ENCODE peak calls at places on chromosomes 13 and 19, in ten cellular contexts. X is left ventricle myocardium inferior; R is left lung; Z is IMR-90; M is CD4-positive, CD25-positive, alpha-beta regulatory T cell; T is astrocyte; W is vagina; K is PC-3; U is aorta; S is endodermal cell. H is an unnamed sample. For H3K4me1, the result is how much of the 10 kb centered on the place peaks cover.

GRCh38 chr13:98493035-98493401 is 83.9 kb downstream of the STK24 start:
- DNase-seq in Z (no peak), R (no peak), M (no peak), U (no peak), W (no peak), X (no peak), S (no peak), K (no peak), T (no peak), H (no peak)

GRCh38 chr19:45408121-45408520 is 1.7 kb downstream of the POLR1G start:
- DNase-seq in K (no peak), U (no peak), S (no peak), M (no peak), Z (no peak), W (no peak), T (no peak), X (no peak), R (no peak), H (no peak)

GRCh38 chr19:1235625-1236538 is 1.9 kb downstream of the CBARP start:
- DNase-seq in K (peak), Z (peak), T (no peak), U (no peak), S (no peak), M (no peak), X (no peak), R (no peak), W (no peak), H (no peak)

GRCh38 chr19:47399198-47399597 is 20.1 kb downstream of the MEIS3 start:
- DNase-seq in K (no peak), X (no peak), U (no peak), M (no peak), R (peak), S (peak), T (no peak), W (no peak), Z (no peak), H (no peak)

GRCh38 chr13:84896128-84896527 is 903.1 kb downstream of the SLITRK6 start:
- DNase-seq in M (peak), R (peak), W (no peak), K (peak), U (no peak), S (peak), T (peak), Z (peak), X (no peak), H (no peak)

GRCh38 chr19:44754743-44755066 is 6.2 kb downstream of the BCL3 start:
- DNase-seq in M (no peak), R (no peak), U (no peak), W (no peak), K (no peak), Z (no peak), X (no peak), S (no peak), T (no peak), H (no peak)

GRCh38 chr19:10701955-10702307 is 692 bp downstream of the QTRT1 start:
- DNase-seq in U (no peak), K (peak), T (no peak), X (no peak), Z (no peak), R (no peak), W (no peak), M (peak), S (peak), H (no peak)

GRCh38 chr13:27970382-27971235 is 1.5 kb upstream of the CDX2 start:
- DNase-seq in Z (no peak), X (no peak), M (no peak), S (peak), T (no peak), W (no peak), U (no peak), K (no peak), R (no peak), H (no peak)

GRCh38 chr13:41458939-41459753 is 1.8 kb downstream of the RGCC start:
- DNase-seq in X (peak), K (peak), S (peak), W (no peak), M (peak), U (no peak), Z (peak), R (no peak), T (no peak), H (peak)

GRCh38 chr13:50275392-50276063 is 260.3 kb downstream of the KCNRG start:
- DNase-seq in X (no peak), U (no peak), M (no peak), Z (no peak), T (no peak), R (no peak), K (no peak), W (no peak), S (no peak), H (no peak)

GRCh38 chr13:47610687-47611086 is 390.4 kb downstream of the SUCLA2 start:
- DNase-seq in R (no peak), W (no peak), S (no peak), X (no peak), T (no peak), M (no peak), K (no peak), U (no peak), Z (no peak), H (no peak)

GRCh38 chr19:38266070-38266469 is 1.7 kb downstream of the SPINT2 start:
- DNase-seq in Z (no peak), T (no peak), K (peak), S (no peak), W (no peak), U (no peak), X (no peak), R (no peak), M (no peak), H (no peak)

GRCh38 chr19:11649941-11650340 is 52.7 kb downstream of the ZNF627 start:
- DNase-seq in X (no peak), M (no peak), K (no peak), R (no peak), Z (peak), T (no peak), W (no peak), S (no peak), U (no peak), H (no peak)

GRCh38 chr13:21039097-21039800 is 22.1 kb downstream of the LATS2 start:
- DNase-seq in M (no peak), W (no peak), S (no peak), U (no peak), R (no peak), Z (no peak), X (no peak), K (no peak), T (no peak), H (no peak)

GRCh38 chr19:47660435-47660832 is 51.5 kb downstream of the BICRA start:
- DNase-seq in T (peak), X (no peak), K (peak), S (no peak), Z (no peak), W (no peak), U (no peak), R (no peak), M (no peak), H (no peak)

GRCh38 chr19:37855098-37855497 is 51.3 kb downstream of the WDR87 start:
- DNase-seq in X (peak), Z (peak), M (peak), R (peak), U (peak), S (no peak), T (peak), K (no peak), W (no peak), H (no peak)

GRCh38 chr19:45766919-45767346 is 2.1 kb downstream of the SIX5 start:
- DNase-seq in M (no peak), W (no peak), U (peak), S (peak), Z (peak), T (no peak), K (no peak), R (peak), X (no peak), H (no peak)

GRCh38 chr13:111622051-111622531 is 301.6 kb downstream of the TEX29 start:
- DNase-seq in U (no peak), X (no peak), W (peak), S (peak), T (no peak), Z (no peak), M (no peak), R (no peak), K (no peak), H (no peak)
- H3K4me3 ChIP-seq in U (no peak), X (no peak), W (no peak), S (no peak), T (no peak), Z (no peak), M (no peak), R (no peak), K (no peak), H (no peak)

GRCh38 chr13:110690516-110690915 is 15.4 kb downstream of the CARS2 start:
- DNase-seq in X (no peak), S (no peak), T (no peak), R (no peak), Z (no peak), W (no peak), U (no peak), M (no peak), K (no peak), H (no peak)
- H3K4me1 ChIP-seq in X (under half), S (under half), T (under half), R (under half), Z (under half), W (under half), U (under half), M (under half), K (under half), H (under half)

DNA sequence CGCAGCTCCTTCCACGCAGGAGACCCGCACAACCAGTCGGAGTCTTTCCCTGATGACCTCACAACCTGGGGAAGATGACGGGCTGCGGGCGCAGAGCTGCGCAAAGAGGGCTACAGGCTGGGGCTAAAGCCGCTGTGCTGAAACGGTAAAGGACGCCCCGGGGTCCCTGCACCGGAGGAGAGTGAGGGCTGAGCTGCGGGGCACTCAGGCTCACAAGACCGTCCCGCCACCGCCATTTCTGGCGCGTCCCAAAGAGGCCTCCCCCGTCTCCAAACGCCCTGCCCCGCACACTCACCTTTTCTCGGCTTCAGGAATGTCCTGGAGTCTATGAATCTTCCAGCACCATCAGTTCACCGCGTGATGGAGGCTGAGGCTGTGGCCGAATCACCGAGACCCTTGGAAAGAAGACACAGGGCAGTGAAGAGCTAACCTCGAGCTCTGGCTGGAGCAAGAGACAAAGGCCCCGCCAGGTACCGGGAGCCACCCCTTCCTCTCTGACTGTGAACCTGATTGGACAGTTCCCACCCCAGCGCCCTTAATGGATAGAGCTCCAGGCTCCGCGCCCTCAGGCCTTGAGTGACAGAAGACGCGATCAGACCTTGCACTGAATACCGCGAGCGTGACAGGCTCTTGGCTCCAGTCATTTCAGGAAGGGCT is 41.8 kb upstream of the ZNF429 start:
- DNase-seq in S (peak), M (peak), X (peak), T (peak), K (peak), R (peak), U (peak), W (no peak), Z (no peak), H (no peak)
- H3K27ac ChIP-seq in S (peak), M (no peak), X (no peak), T (no peak), K (no peak), R (no peak), U (no peak), W (no peak), Z (no peak), H (no peak)

GRCh38 chr19:49132974-49133609 is 13.7 kb downstream of the PPFIA3 start:
- DNase-seq in K (no peak), W (no peak), M (no peak), T (no peak), R (no peak), X (peak), U (no peak), Z (no peak), S (peak), H (no peak)
- H3K4me3 ChIP-seq in K (no peak), W (peak), M (no peak), T (no peak), R (peak), X (peak), U (no peak), Z (no peak), S (no peak), H (peak)

GRCh38 chr13:26919311-26919710 is 158.7 kb upstream of the GPR12 start:
- DNase-seq in U (no peak), Z (no peak), T (peak), S (peak), K (no peak), X (no peak), W (no peak), R (no peak), M (no peak), H (no peak)
- H3K4me1 ChIP-seq in U (under half), Z (under half), T (under half), S (under half), K (under half), X (under half), W (under half), R (under half), M (under half), H (under half)

GRCh38 chr13:105936816-105937215 is 598.6 kb downstream of the EFNB2 start:
- DNase-seq in M (no peak), K (no peak), U (no peak), S (no peak), R (no peak), Z (peak), X (no peak), T (peak), W (no peak), H (no peak)

GRCh38 chr13:105937451-105937850 is 598.0 kb downstream of the EFNB2 start:
- DNase-seq in S (no peak), K (peak), U (no peak), T (no peak), W (no peak), X (no peak), R (no peak), Z (peak), M (no peak), H (no peak)

DNA sequence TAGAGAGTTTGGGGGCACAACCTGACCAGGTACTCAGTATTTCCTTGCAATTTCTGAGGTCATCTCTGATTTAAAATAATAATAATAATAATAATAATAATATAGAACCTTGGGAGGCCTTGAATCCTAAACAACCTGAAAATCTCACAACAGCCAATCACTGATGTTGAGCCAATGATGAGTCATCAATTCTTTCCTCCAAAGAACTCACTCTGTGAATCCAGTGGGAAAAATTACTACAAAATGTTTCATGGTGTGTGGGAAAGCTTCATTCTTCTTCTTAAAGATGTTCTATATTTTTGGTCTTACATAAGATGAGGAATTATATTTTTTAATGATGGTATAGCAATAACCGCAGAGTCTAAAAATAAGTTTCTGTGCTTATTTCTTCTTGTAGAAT is 594.6 kb downstream of the EFNB2 start:
- DNase-seq in M (no peak), S (no peak), R (no peak), Z (no peak), K (no peak), U (no peak), W (no peak), T (no peak), X (no peak), H (no peak)
- H3K27ac ChIP-seq in M (no peak), S (no peak), R (no peak), Z (no peak), K (no peak), U (no peak), W (no peak), T (no peak), X (no peak), H (no peak)

DNA sequence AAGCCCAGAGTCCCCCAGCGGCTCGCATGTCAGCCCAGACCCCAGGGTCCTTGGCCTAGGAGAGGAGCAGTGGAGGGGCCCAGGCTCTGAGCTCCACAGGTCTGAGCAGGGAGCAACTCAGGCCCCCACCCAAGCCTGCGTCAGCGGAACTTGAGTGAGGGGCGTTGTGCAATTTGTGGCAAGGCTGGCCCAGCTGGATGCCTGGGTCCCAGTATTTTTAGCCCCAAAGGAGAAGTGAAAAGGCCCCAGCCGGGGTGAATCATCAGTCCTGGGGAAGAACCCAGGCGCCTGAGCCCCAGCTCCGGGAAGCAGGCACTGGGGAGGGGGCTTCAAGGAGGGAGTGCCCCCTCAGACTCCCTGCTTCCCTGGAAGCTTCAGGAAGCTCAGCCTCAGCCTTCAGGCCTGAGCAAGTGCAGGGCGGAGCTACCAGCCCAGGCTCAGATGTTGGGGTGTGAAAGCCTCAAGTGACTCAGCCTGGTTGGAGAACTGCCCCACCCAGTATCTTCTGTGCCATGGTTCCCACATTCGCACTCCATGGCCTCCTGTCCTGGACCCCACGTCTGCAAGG is 7.2 kb downstream of the MED29 start:
- DNase-seq in X (peak), R (peak), M (peak), T (peak), Z (peak), W (no peak), K (peak), S (no peak), U (peak), H (peak)
- H3K4me3 ChIP-seq in X (peak), R (no peak), M (no peak), T (no peak), Z (no peak), W (no peak), K (no peak), S (no peak), U (no peak), H (no peak)

H was measured in effector memory CD4-positive, alpha-beta T cell.